ENCODE peak calls at places on chromosomes 16 and 17, in six cellular contexts. L is smooth muscle cell of the brain vasculature; C is CD8-positive, alpha-beta T cell; T is NCI-H1930; W is stimulated activated CD8-positive, alpha-beta memory T cell treated with anti-CD3 and anti-CD28 coated beads, Interleukin-15, amount 100 ng/mL, for 4 hours; O is NCI-H2107. D is an unnamed sample.

GRCh38 chr17:76611747-76612143 is 26.1 kb upstream of the ST6GALNAC2 start:
- DNase-seq in L (no peak), C (no peak), T (no peak), W (no peak), O (no peak), D (no peak)

GRCh38 chr17:16933317-16934132 is 38.4 kb downstream of the TNFRSF13B start:
- DNase-seq in L (no peak), C (no peak), T (no peak), W (no peak), O (no peak), D (peak)

GRCh38 chr17:30093463-30094147 is 23.0 kb upstream of the NSRP1 start:
- DNase-seq in L (no peak), C (peak), T (peak), W (no peak), O (peak), D (peak)

GRCh38 chr16:88331989-88332920 is 50.5 kb upstream of the ZNF469 start:
- DNase-seq in L (peak), C (no peak), T (no peak), W (no peak), O (no peak), D (peak)

GRCh38 chr16:51391798-51392511 is 240.9 kb upstream of the SALL1 start:
- DNase-seq in L (no peak), C (no peak), T (no peak), W (no peak), O (no peak), D (no peak)

GRCh38 chr16:64952177-64952576 is 169.7 kb downstream of the CDH11 start:
- DNase-seq in L (peak), C (no peak), T (no peak), W (no peak), O (no peak), D (no peak)

GRCh38 chr17:38329284-38329683 is 14.5 kb downstream of the GPR179 start:
- DNase-seq in L (no peak), C (no peak), T (no peak), W (no peak), O (no peak), D (no peak)

GRCh38 chr17:830381-830780 is 48.2 kb downstream of the MRM3 start:
- DNase-seq in L (no peak), C (no peak), T (no peak), W (no peak), O (no peak), D (no peak)

GRCh38 chr17:253091-253846 is 71.8 kb upstream of the DOC2B start:
- DNase-seq in L (no peak), C (no peak), T (no peak), W (no peak), O (no peak), D (peak)

GRCh38 chr17:78458739-78459335 is 80.4 kb downstream of the PGS1 start:
- DNase-seq in L (no peak), C (no peak), T (no peak), W (no peak), O (no peak), D (no peak)

GRCh38 chr17:38579934-38580333 is 25.8 kb downstream of the SRCIN1 start:
- DNase-seq in L (no peak), C (no peak), T (no peak), W (no peak), O (peak), D (peak)

GRCh38 chr17:65797809-65798208 is 236.4 kb upstream of the AXIN2 start:
- DNase-seq in L (no peak), C (no peak), T (no peak), W (no peak), O (no peak), D (no peak)

GRCh38 chr16:23124315-23124714 is 24.9 kb downstream of the USP31 start:
- DNase-seq in L (peak), C (no peak), T (no peak), W (no peak), O (no peak), D (peak)

GRCh38 chr17:64741924-64742670 is 80.0 kb upstream of the SMURF2 start:
- DNase-seq in L (no peak), C (no peak), T (no peak), W (no peak), O (no peak), D (no peak)

GRCh38 chr17:62882878-62883277 is 74.8 kb upstream of the MARCHF10 start:
- DNase-seq in L (no peak), C (no peak), T (no peak), W (no peak), O (no peak), D (no peak)

GRCh38 chr16:81738831-81739496 is 40.1 kb upstream of the PLCG2 start:
- DNase-seq in L (no peak), C (no peak), T (no peak), W (no peak), O (no peak), D (peak)

GRCh38 chr17:61338000-61338864 is 61.4 kb upstream of the TBX2 start:
- DNase-seq in L (no peak), C (no peak), T (no peak), W (no peak), O (no peak), D (no peak)

GRCh38 chr17:77473615-77474226 is 333.0 kb downstream of the SEC14L1 start:
- DNase-seq in L (no peak), C (no peak), T (no peak), W (no peak), O (no peak), D (no peak)